ENCODE peak calls at places on chromosome 11, in four cellular contexts. One of them, this sample, is unnamed.
A peak's percentile ranks its signal among the peaks of the same experiment; 100 is the strongest.

GRCh38 chr11:32137263-32137662 is 46.4 kb downstream of the RCN1 start:
- DNase-seq in A549: peak; percentile 70
- DNase-seq in lung: no peak
- DNase-seq in tibial artery: no peak
- DNase-seq in this sample: peak; percentile 70

GRCh38 chr11:68008381-68009337 is 1.5 kb upstream of the ALDH3B1 start:
- DNase-seq in A549: no peak
- DNase-seq in lung: peak; percentile 69
- DNase-seq in tibial artery: no peak
- DNase-seq in this sample: no peak

GRCh38 chr11:107696140-107696539 is 15.7 kb downstream of the SLN start:
- DNase-seq in A549: peak; percentile 71
- DNase-seq in lung: no peak
- DNase-seq in tibial artery: no peak
- DNase-seq in this sample: peak; percentile 12

GRCh38 chr11:58796333-58797049 is 48.0 kb downstream of the GLYATL2 start:
- DNase-seq in A549: no peak
- DNase-seq in lung: no peak
- DNase-seq in tibial artery: no peak
- DNase-seq in this sample: no peak

GRCh38 chr11:86811637-86812321 is 11.4 kb downstream of the PRSS23 start:
- DNase-seq in A549: peak; percentile 84
- DNase-seq in lung: no peak
- DNase-seq in tibial artery: no peak
- DNase-seq in this sample: no peak

GRCh38 chr11:74288161-74288560 is 23.3 kb downstream of the P4HA3 start:
- DNase-seq in A549: peak; percentile 94
- DNase-seq in lung: no peak
- DNase-seq in tibial artery: no peak
- DNase-seq in this sample: peak; percentile 49

GRCh38 chr11:112612283-112612849 is 348.9 kb upstream of the NCAM1 start:
- DNase-seq in A549: no peak
- DNase-seq in lung: no peak
- DNase-seq in tibial artery: no peak
- DNase-seq in this sample: no peak

GRCh38 chr11:93869830-93870229 is 19.4 kb upstream of the VSTM5 start:
- DNase-seq in A549: no peak
- DNase-seq in lung: no peak
- DNase-seq in tibial artery: no peak
- DNase-seq in this sample: no peak

GRCh38 chr11:2450321-2451041 is 5.7 kb downstream of the KCNQ1 start:
- DNase-seq in A549: no peak
- DNase-seq in lung: no peak
- DNase-seq in tibial artery: no peak
- DNase-seq in this sample: no peak

DNA sequence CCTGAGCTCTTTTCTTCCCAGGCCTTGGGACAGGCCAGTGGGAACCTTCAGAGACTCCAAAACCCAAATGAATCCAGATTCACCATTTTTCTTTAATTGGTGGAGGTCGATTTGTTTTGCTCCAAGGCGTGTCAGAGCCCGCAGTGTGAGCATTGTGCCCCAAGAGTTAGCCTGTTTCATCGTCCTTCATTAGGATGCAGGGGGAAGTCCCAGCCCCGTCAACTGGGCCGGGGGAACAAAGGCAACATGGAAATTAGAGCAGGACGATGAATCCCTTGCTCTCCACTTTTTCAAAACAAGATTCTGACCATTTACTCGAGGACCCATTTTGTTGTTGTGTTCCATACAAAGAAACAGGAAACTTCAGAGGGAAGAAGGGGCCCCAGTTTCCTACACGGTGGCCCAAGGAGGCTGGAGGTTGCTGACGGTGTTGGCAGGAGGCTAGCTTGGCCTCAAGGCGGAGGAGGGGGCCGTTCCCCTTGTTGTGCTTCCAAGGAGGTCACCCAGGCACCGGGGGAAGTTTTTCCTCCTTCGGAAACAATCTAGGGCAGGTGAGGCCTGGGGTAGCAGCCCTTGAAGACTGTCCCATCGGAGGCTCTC is 44.0 kb upstream of the SLC1A2 start:
- DNase-seq in A549: no peak
- DNase-seq in lung: no peak
- DNase-seq in tibial artery: no peak
- DNase-seq in this sample: no peak
- H3K27ac ChIP-seq in A549: no peak overlapping the region
- H3K27ac ChIP-seq in lung: no peak overlapping the region
- H3K27ac ChIP-seq in tibial artery: no peak overlapping the region
- H3K27ac ChIP-seq in this sample: no peak overlapping the region

GRCh38 chr11:76935030-76935429 is 74.3 kb downstream of the ACER3 start:
- DNase-seq in A549: peak; percentile 31
- DNase-seq in lung: no peak
- DNase-seq in tibial artery: no peak
- DNase-seq in this sample: no peak
- H3K27ac ChIP-seq in A549: no peak overlapping the region
- H3K27ac ChIP-seq in lung: no peak overlapping the region
- H3K27ac ChIP-seq in tibial artery: no peak overlapping the region
- H3K27ac ChIP-seq in this sample: no peak overlapping the region

GRCh38 chr11:96263361-96263763 is 79.6 kb downstream of the MAML2 start:
- DNase-seq in A549: peak; percentile 37
- DNase-seq in lung: no peak
- DNase-seq in tibial artery: no peak
- DNase-seq in this sample: peak; percentile 48

GRCh38 chr11:96257972-96258951 is 84.7 kb downstream of the MAML2 start:
- DNase-seq in A549: no peak
- DNase-seq in lung: no peak
- DNase-seq in tibial artery: no peak
- DNase-seq in this sample: no peak

GRCh38 chr11:96259053-96259837 is 83.8 kb downstream of the MAML2 start:
- DNase-seq in A549: peak; percentile 26
- DNase-seq in lung: no peak
- DNase-seq in tibial artery: no peak
- DNase-seq in this sample: peak; percentile 66

GRCh38 chr11:96260067-96260511 is 82.9 kb downstream of the MAML2 start:
- DNase-seq in A549: no peak
- DNase-seq in lung: no peak
- DNase-seq in tibial artery: no peak
- DNase-seq in this sample: no peak

DNA sequence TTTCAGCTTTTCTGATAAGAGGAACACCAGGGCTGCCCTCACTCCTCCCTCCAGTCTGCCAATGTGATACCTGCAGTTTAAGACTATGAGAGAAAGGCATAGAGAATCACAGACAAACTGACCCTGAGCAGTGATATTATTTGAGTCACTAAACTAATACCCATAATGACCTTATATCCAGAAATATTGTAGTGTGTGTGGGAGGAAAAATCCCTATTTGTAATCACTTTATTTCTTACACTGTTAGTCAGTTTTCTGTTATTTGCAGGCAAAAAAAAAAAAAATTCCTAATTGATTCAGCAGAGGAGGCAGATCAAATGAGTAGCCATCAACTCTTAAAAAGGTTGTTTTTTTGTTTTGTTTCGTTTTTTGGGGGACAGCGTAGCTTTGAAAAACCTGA is 82.5 kb downstream of the MAML2 start:
- DNase-seq in A549: no peak
- DNase-seq in lung: no peak
- DNase-seq in tibial artery: no peak
- DNase-seq in this sample: no peak
- H3K27ac ChIP-seq in A549: no peak overlapping the region
- H3K27ac ChIP-seq in lung: no peak overlapping the region
- H3K27ac ChIP-seq in tibial artery: no peak overlapping the region
- H3K27ac ChIP-seq in this sample: no peak overlapping the region

GRCh38 chr11:129896062-129896461 is 684 bp upstream of the NFRKB start:
- DNase-seq in A549: no peak
- DNase-seq in lung: no peak
- DNase-seq in tibial artery: no peak
- DNase-seq in this sample: no peak
- H3K27ac ChIP-seq in A549: peak overlapping the region; percentile 83
- H3K27ac ChIP-seq in lung: peak overlapping the region; percentile 91
- H3K27ac ChIP-seq in tibial artery: peak overlapping the region; percentile 81
- H3K27ac ChIP-seq in this sample: no peak overlapping the region

DNA sequence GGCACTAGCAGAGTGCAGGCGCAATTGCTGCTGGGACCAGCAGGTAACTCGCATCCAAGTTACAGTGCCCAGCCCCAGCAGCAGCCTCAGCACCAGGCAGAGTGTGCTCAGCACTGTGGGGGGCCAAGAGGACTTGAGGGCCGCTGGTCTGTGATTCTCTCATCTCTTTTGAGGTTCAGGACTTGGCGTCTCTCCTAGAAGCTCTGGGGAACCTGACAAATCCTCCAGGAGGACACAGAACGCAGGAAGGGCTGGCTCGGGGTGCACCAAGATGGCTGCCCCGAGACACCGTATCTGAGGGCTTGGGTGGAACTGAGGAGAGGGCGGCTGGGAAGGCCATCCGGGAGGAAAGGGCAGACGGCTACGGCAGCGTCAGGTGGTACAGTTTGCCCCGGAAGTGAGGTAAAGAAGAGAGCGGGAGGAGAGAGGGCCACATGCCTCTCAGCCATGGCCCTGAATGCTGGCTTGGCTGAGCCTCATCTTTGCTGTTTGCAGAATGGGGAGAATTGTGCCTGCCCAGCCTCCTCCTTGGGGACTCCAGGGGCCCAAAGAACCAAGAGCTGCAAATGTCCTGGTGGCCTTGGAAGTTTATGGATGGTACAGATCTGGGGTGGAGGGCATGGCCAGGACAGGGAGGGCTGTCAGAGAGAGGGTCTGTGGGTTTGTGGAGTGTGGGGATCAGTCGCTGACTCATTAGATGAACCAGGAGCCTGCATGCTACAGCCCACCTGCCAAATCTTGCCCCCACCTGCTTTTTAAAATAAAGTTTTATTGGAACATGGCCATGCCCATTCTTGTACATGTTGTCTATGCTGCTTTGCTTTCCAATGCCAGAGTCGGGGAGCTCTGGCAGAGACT is 78.0 kb downstream of the MYEOV start:
- DNase-seq in A549: no peak
- DNase-seq in lung: peak; percentile 23
- DNase-seq in tibial artery: peak; percentile 43
- DNase-seq in this sample: no peak
- H3K27ac ChIP-seq in A549: no peak overlapping the region
- H3K27ac ChIP-seq in lung: no peak overlapping the region
- H3K27ac ChIP-seq in tibial artery: no peak overlapping the region
- H3K27ac ChIP-seq in this sample: no peak overlapping the region

GRCh38 chr11:63879598-63879997 is 37.4 kb downstream of the RCOR2 start:
- DNase-seq in A549: no peak
- DNase-seq in lung: no peak
- DNase-seq in tibial artery: no peak
- DNase-seq in this sample: no peak

GRCh38 chr11:63882555-63883242 is 34.3 kb downstream of the RCOR2 start:
- DNase-seq in A549: no peak
- DNase-seq in lung: peak; percentile 44
- DNase-seq in tibial artery: no peak
- DNase-seq in this sample: no peak

GRCh38 chr11:63877658-63878241 is 38.8 kb downstream of the MARK2 start:
- DNase-seq in A549: no peak
- DNase-seq in lung: no peak
- DNase-seq in tibial artery: no peak
- DNase-seq in this sample: no peak

GRCh38 chr11:63876616-63877015 is 37.7 kb downstream of the MARK2 start:
- DNase-seq in A549: no peak
- DNase-seq in lung: no peak
- DNase-seq in tibial artery: no peak
- DNase-seq in this sample: no peak

GRCh38 chr11:63880031-63880841 is 36.7 kb downstream of the RCOR2 start:
- DNase-seq in A549: no peak
- DNase-seq in lung: no peak
- DNase-seq in tibial artery: no peak
- DNase-seq in this sample: no peak
- H3K27ac ChIP-seq in A549: no peak overlapping the region
- H3K27ac ChIP-seq in lung: no peak overlapping the region
- H3K27ac ChIP-seq in tibial artery: no peak overlapping the region
- H3K27ac ChIP-seq in this sample: no peak overlapping the region

GRCh38 chr11:116473790-116474346 is 298.9 kb downstream of the BUD13 start:
- DNase-seq in A549: no peak
- DNase-seq in lung: no peak
- DNase-seq in tibial artery: no peak
- DNase-seq in this sample: no peak

GRCh38 chr11:116471608-116472007 is 301.2 kb downstream of the BUD13 start:
- DNase-seq in A549: no peak
- DNase-seq in lung: no peak
- DNase-seq in tibial artery: no peak
- DNase-seq in this sample: no peak

GRCh38 chr11:116473236-116473769 is 299.5 kb downstream of the BUD13 start:
- DNase-seq in A549: no peak
- DNase-seq in lung: no peak
- DNase-seq in tibial artery: no peak
- DNase-seq in this sample: no peak

GRCh38 chr11:116467809-116468208 is 305.0 kb downstream of the BUD13 start:
- DNase-seq in A549: no peak
- DNase-seq in lung: no peak
- DNase-seq in tibial artery: no peak
- DNase-seq in this sample: peak; percentile 16

DNA sequence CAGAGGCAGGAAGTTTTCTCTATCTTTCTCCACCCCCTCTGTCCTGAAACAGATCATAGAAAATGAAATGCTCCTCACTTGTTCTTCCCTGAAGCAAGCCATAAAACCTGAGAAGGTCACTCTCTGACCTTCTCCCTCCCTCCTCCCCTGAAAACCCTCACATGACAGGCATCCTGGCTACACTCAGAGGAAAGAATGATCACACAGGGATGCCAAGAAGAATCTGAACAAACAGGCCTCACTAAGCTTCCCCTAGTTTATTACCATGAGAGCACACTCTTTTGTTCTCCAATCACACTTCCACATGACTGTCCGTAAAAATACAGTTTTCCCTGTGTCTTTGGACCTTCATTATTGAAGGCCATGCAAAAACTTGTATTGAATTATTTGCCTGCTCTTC is 300.1 kb downstream of the BUD13 start:
- DNase-seq in A549: no peak
- DNase-seq in lung: no peak
- DNase-seq in tibial artery: no peak
- DNase-seq in this sample: no peak
- H3K27ac ChIP-seq in A549: no peak overlapping the region
- H3K27ac ChIP-seq in lung: no peak overlapping the region
- H3K27ac ChIP-seq in tibial artery: no peak overlapping the region
- H3K27ac ChIP-seq in this sample: peak overlapping the region; percentile 81

DNA sequence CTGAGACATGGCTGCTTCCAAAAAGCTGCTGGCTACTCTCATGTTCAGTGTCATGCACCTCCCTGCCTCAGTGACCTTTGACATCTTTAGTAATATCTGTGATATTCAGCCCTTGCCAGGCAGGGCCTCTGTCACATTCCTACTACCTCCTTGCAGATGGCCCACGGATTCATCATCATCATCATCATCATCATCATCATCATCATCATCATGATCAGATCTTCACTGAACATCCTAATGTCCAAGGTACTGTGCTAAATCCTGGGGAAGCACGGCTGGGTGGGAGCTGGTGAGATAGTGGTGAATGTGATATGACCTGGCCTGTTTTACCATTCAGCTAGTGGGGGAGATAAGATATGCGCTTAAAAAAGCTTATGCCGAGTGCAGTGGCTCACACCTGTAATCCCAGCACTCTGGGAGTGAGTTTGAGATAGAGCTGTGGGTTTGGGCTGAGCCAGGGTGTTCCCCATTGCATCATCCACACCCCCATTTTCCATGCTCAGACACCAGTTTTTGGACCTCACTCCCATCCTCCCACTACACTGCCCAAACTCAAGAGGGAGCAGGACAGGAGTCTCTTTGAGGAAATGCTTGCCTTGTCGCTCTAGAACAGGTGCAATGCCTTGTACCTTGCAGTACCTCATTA is 17.1 kb upstream of the TMPRSS13 start:
- DNase-seq in A549: no peak
- DNase-seq in lung: peak; percentile 18
- DNase-seq in tibial artery: no peak
- DNase-seq in this sample: no peak
- H3K27ac ChIP-seq in A549: no peak overlapping the region
- H3K27ac ChIP-seq in lung: no peak overlapping the region
- H3K27ac ChIP-seq in tibial artery: no peak overlapping the region
- H3K27ac ChIP-seq in this sample: no peak overlapping the region

This sample was measured in epithelial cell of prostate.